ENCODE peak calls at places on chromosome 3, in six cellular contexts. I is mesenchymal stem cell, E is brain microvascular endothelial cell, X is H7, P is fibroblast of pulmonary artery, H is left ventricle myocardium inferior. J is an unnamed sample.

GRCh38 chr3:85801955-85802354 is 843.2 kb downstream of the CADM2 start:
- DNase-seq in P (peak; percentile 3), I (no peak), E (no peak), H (no peak), X (peak; percentile 2), J (no peak)

GRCh38 chr3:20039082-20039764 is 1.0 kb upstream of the KAT2B start:
- DNase-seq in X (no peak), E (no peak), P (no peak), H (no peak), I (no peak), J (no peak)

GRCh38 chr3:63067999-63068645 is 192.9 kb upstream of the CADPS start:
- DNase-seq in E (peak; percentile 31), X (peak; percentile 4), H (no peak), I (peak; percentile 21), P (peak; percentile 56), J (peak; percentile 58)

GRCh38 chr3:41369838-41370237 is 170.5 kb downstream of the CTNNB1 start:
- DNase-seq in P (peak; percentile 6), I (no peak), E (peak; percentile 18), X (no peak), H (no peak), J (peak; percentile 14)

GRCh38 chr3:123392368-123392767 is 56.5 kb downstream of the ADCY5 start:
- DNase-seq in P (no peak), H (no peak), I (no peak), E (no peak), X (no peak), J (no peak)

GRCh38 chr3:39088889-39089288 is 18.5 kb downstream of the GORASP1 start:
- DNase-seq in I (peak; percentile 48), P (peak; percentile 31), X (no peak), H (no peak), E (peak; percentile 18), J (no peak)

GRCh38 chr3:87761795-87762194 is 297.0 kb downstream of the CGGBP1 start:
- DNase-seq in I (no peak), P (no peak), E (no peak), X (no peak), H (no peak), J (no peak)

GRCh38 chr3:58899953-58900298 is 149.9 kb downstream of the CFAP20DC start:
- DNase-seq in H (no peak), E (no peak), X (no peak), I (no peak), P (no peak), J (no peak)

GRCh38 chr3:173799073-173799830 is 401.7 kb downstream of the NLGN1 start:
- DNase-seq in X (no peak), E (no peak), H (no peak), P (no peak), I (no peak), J (no peak)

GRCh38 chr3:23915537-23916108 is 1.2 kb downstream of the NKIRAS1 start:
- DNase-seq in X (peak; percentile 25), E (peak; percentile 42), P (peak; percentile 67), I (peak; percentile 63), H (no peak), J (peak; percentile 76)

GRCh38 chr3:129442486-129442885 is 2.5 kb downstream of the IFT122 start:
- DNase-seq in X (no peak), I (no peak), E (no peak), H (no peak), P (no peak), J (no peak)

DNA sequence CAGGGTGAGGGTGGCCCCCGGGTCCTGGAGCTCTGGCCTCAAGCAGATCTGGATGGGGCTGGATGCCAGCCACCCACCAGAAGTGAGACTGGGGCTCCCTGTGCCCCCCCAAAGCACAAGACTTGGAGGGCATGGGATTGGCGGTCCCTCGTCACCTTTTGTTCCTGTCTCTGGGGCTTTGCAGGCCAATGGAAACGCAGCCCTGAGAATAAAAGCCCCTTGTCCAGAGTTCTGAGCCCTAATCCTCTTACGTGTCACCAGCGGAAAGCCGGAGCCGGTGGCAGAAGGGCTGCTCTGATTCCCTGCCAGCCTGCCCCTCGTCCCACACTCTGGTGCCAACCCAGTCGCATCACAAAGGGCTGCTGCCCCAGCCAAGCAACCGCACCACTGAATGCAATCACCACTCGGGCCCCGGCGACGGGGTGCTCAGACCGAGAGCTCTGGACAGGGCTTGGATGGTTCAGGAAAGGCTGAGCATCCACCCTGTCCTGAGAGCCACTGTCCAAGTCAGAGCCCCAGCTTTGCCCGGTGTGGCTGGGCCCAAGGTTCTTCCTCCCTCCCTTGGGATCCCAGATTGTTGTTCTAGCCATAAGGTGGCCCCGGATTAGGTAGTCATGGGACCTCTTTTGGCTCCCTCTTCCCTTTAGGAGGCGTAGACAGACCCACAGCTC is 22.8 kb upstream of the ELP6 start:
- DNase-seq in X (peak; percentile 39), H (no peak), I (no peak), E (no peak), P (no peak), J (no peak)
- H3K4me3 ChIP-seq in X (no peak overlapping the region), H (no peak overlapping the region), I (no peak overlapping the region), E (no peak overlapping the region), P (no peak overlapping the region), J (no peak overlapping the region)

GRCh38 chr3:52893723-52894122 is 3.6 kb downstream of the STIMATE start:
- DNase-seq in P (no peak), H (no peak), E (no peak), I (no peak), X (peak; percentile 6), J (no peak)

GRCh38 chr3:52896613-52897012 is 735 bp downstream of the STIMATE start:
- DNase-seq in E (no peak), I (no peak), H (no peak), X (peak; percentile 81), P (no peak), J (no peak)

GRCh38 chr3:52897130-52898109 is at the start of gene STIMATE:
- DNase-seq in I (peak; percentile 81), X (peak; percentile 99), E (peak; percentile 71), P (peak; percentile 76), H (peak; percentile 91), J (peak; percentile 74)

GRCh38 chr3:52894756-52895155 is 2.6 kb downstream of the STIMATE start:
- DNase-seq in P (no peak), X (peak; percentile 4), E (no peak), H (no peak), I (no peak), J (no peak)

GRCh38 chr3:52895416-52895815 is 1.9 kb downstream of the STIMATE start:
- DNase-seq in X (no peak), P (no peak), E (no peak), I (no peak), H (no peak), J (no peak)
- H3K4me3 ChIP-seq in X (no peak overlapping the region), P (no peak overlapping the region), E (no peak overlapping the region), I (no peak overlapping the region), H (peak overlapping the region; percentile 86), J (no peak overlapping the region)

DNA sequence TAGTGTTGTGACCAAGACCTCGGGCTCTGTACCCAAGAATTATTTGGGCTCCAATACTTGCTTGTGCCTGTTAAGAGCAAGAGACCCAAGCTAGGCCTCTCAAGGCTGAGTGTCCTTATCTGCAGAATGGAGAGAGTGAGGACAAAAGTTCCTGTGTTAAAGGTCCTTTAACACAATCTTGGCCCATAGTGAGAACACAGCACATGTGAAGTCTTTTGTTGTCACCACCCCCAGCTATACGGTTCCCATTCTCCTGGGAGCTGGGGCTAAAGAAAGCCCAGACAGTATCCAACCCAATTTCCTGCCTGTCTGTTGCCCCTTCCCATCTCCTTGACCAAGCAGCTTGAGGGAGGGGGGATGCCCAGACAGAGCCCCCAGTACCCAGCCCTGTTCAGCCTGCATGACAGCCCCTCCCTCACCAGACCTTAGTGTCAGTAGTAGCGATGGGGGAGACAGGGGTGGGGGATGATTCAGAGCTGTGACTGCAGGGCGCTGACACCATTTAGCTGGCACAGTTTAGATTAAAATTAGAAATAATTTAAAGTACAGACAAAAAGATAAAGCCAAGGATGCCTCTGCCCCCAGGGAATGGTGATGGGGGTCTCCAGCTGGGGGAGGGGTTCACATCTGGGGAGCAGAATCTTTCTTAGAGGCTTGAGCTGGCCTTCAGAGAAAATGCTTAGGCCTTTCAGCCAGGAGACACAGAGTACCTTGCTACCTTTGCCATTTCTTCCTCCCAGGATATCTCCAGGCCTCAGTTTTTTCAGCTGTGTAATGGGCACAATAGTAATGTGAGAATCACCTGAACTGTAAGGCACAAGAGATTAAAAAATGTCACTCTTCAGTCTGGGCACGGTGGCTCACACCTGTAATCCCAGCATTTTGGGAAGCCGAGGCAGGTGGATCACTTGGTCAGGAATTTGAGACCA is 2.7 kb downstream of the PRKCD start:
- DNase-seq in E (no peak), I (peak; percentile 32), X (peak; percentile 36), H (no peak), P (peak; percentile 12), J (no peak)
- H3K4me3 ChIP-seq in E (no peak overlapping the region), I (no peak overlapping the region), X (no peak overlapping the region), H (no peak overlapping the region), P (peak overlapping the region; percentile 83), J (no peak overlapping the region)

GRCh38 chr3:127005864-127006500 is 23.1 kb downstream of the PLXNA1 start:
- DNase-seq in P (peak; percentile 27), H (no peak), X (no peak), I (no peak), E (peak; percentile 18), J (peak; percentile 54)
- H3K4me3 ChIP-seq in P (no peak overlapping the region), H (no peak overlapping the region), X (no peak overlapping the region), I (no peak overlapping the region), E (no peak overlapping the region), J (no peak overlapping the region)

GRCh38 chr3:155949464-155950217 is 79.2 kb downstream of the GMPS start:
- DNase-seq in H (no peak), X (peak; percentile 53), I (no peak), P (no peak), E (no peak), J (no peak)
- H3K4me3 ChIP-seq in H (no peak overlapping the region), X (no peak overlapping the region), I (no peak overlapping the region), P (no peak overlapping the region), E (no peak overlapping the region), J (no peak overlapping the region)

GRCh38 chr3:197022405-197023231 is 7.0 kb downstream of the MELTF start:
- DNase-seq in E (no peak), H (no peak), I (no peak), P (no peak), X (peak; percentile 68), J (no peak)

GRCh38 chr3:197021729-197022404 is 7.8 kb downstream of the MELTF start:
- DNase-seq in P (no peak), I (no peak), X (no peak), H (no peak), E (no peak), J (no peak)

GRCh38 chr3:197024881-197025735 is 4.5 kb downstream of the MELTF start:
- DNase-seq in I (no peak), H (no peak), E (no peak), P (no peak), X (peak; percentile 52), J (no peak)

GRCh38 chr3:197023998-197024651 is 5.5 kb downstream of the MELTF start:
- DNase-seq in P (no peak), H (no peak), E (no peak), X (peak; percentile 69), I (no peak), J (no peak)

DNA sequence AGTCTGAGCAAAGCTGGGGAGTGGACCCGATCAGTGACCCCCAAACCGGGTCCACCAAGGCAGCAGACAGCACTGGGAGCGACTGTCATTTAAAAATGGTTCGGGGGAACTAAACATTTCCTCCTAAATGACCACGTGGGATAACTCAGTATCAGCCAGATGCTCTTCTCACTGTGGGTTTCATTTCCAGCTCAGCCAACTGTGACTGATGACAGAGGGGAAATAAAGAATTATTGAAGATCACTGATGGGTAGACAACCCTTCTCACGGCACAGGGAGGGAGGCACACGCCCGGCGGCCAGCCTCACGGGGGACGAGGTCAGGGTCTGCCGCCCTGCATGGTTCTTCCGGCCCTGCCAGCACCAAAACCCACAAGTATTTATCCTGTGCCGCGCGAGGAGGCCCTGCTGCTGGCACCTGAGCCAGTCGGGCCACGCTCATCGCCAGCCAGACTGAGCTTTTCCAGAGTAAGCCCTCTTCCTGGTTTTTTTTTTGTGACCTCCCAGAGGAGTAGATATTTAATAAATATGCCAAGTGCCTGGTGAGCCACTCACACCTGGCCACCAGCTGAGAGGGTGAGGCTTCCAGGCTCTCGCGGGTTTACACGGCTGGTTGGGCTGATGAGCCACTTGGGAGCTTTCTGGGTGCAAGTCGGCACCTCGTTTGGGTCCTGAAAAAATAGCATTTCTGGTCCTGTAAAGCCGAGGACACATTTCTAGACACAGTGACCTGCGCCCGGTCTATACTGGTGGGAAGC is 6.2 kb downstream of the MELTF start:
- DNase-seq in I (no peak), E (no peak), H (no peak), X (peak; percentile 56), P (no peak), J (no peak)
- H3K4me3 ChIP-seq in I (no peak overlapping the region), E (no peak overlapping the region), H (peak overlapping the region; percentile 19), X (no peak overlapping the region), P (no peak overlapping the region), J (no peak overlapping the region)